ENCODE peak calls at places on chromosomes 7 and 10, in ten cellular contexts. One of them, this sample, is unnamed.

GRCh38 chr7:106807474-106807873 is 57.6 kb upstream of the PIK3CG start:
- DNase-seq in CD4-positive, alpha-beta memory T cell: no peak
- DNase-seq in hepatocyte: no peak
- DNase-seq in aorta: no peak
- DNase-seq in mucosa of gallbladder: no peak
- DNase-seq in GM04504: no peak
- DNase-seq in stomach: no peak
- DNase-seq in activated T-cell treated with anti-CD3 and anti-CD28 coated beads, Interleukin-2, amount 50 U/mL, for 48 hours: no peak
- DNase-seq in HuH-7.5: no peak
- DNase-seq in foreskin keratinocyte: no peak
- DNase-seq in this sample: no peak

GRCh38 chr10:63120554-63120953 is 12.6 kb upstream of the NRBF2 start:
- DNase-seq in stomach: no peak
- DNase-seq in CD4-positive, alpha-beta memory T cell: no peak
- DNase-seq in activated T-cell treated with anti-CD3 and anti-CD28 coated beads, Interleukin-2, amount 50 U/mL, for 48 hours: no peak
- DNase-seq in mucosa of gallbladder: no peak
- DNase-seq in aorta: no peak
- DNase-seq in GM04504: peak
- DNase-seq in HuH-7.5: no peak
- DNase-seq in hepatocyte: no peak
- DNase-seq in foreskin keratinocyte: no peak
- DNase-seq in this sample: no peak

GRCh38 chr10:97127960-97128850 is 57.6 kb downstream of the SLIT1 start:
- DNase-seq in aorta: no peak
- DNase-seq in mucosa of gallbladder: no peak
- DNase-seq in stomach: no peak
- DNase-seq in foreskin keratinocyte: no peak
- DNase-seq in CD4-positive, alpha-beta memory T cell: no peak
- DNase-seq in GM04504: no peak
- DNase-seq in hepatocyte: no peak
- DNase-seq in activated T-cell treated with anti-CD3 and anti-CD28 coated beads, Interleukin-2, amount 50 U/mL, for 48 hours: no peak
- DNase-seq in HuH-7.5: no peak
- DNase-seq in this sample: no peak

GRCh38 chr10:91520657-91521056 is 110.5 kb downstream of the HECTD2 start:
- DNase-seq in hepatocyte: no peak
- DNase-seq in activated T-cell treated with anti-CD3 and anti-CD28 coated beads, Interleukin-2, amount 50 U/mL, for 48 hours: no peak
- DNase-seq in HuH-7.5: no peak
- DNase-seq in mucosa of gallbladder: peak
- DNase-seq in GM04504: no peak
- DNase-seq in CD4-positive, alpha-beta memory T cell: no peak
- DNase-seq in foreskin keratinocyte: no peak
- DNase-seq in aorta: peak
- DNase-seq in stomach: no peak
- DNase-seq in this sample: peak

GRCh38 chr7:80623465-80624252 is 14.8 kb upstream of the CD36 start:
- DNase-seq in GM04504: no peak
- DNase-seq in hepatocyte: no peak
- DNase-seq in aorta: no peak
- DNase-seq in activated T-cell treated with anti-CD3 and anti-CD28 coated beads, Interleukin-2, amount 50 U/mL, for 48 hours: no peak
- DNase-seq in foreskin keratinocyte: no peak
- DNase-seq in mucosa of gallbladder: no peak
- DNase-seq in HuH-7.5: no peak
- DNase-seq in CD4-positive, alpha-beta memory T cell: no peak
- DNase-seq in stomach: no peak
- DNase-seq in this sample: peak

GRCh38 chr7:154656618-154657017 is 346.3 kb downstream of the PAXIP1 start:
- DNase-seq in HuH-7.5: no peak
- DNase-seq in mucosa of gallbladder: no peak
- DNase-seq in CD4-positive, alpha-beta memory T cell: no peak
- DNase-seq in activated T-cell treated with anti-CD3 and anti-CD28 coated beads, Interleukin-2, amount 50 U/mL, for 48 hours: no peak
- DNase-seq in foreskin keratinocyte: no peak
- DNase-seq in stomach: no peak
- DNase-seq in hepatocyte: no peak
- DNase-seq in GM04504: no peak
- DNase-seq in aorta: no peak
- DNase-seq in this sample: no peak

GRCh38 chr7:140230517-140230861 is 53.7 kb upstream of the KDM7A start:
- DNase-seq in CD4-positive, alpha-beta memory T cell: peak
- DNase-seq in HuH-7.5: no peak
- DNase-seq in foreskin keratinocyte: no peak
- DNase-seq in GM04504: no peak
- DNase-seq in activated T-cell treated with anti-CD3 and anti-CD28 coated beads, Interleukin-2, amount 50 U/mL, for 48 hours: peak
- DNase-seq in aorta: peak
- DNase-seq in mucosa of gallbladder: peak
- DNase-seq in hepatocyte: peak
- DNase-seq in stomach: peak
- DNase-seq in this sample: no peak

GRCh38 chr10:45004661-45005060 is 3.9 kb downstream of the ZNF22 start:
- DNase-seq in GM04504: no peak
- DNase-seq in stomach: no peak
- DNase-seq in CD4-positive, alpha-beta memory T cell: no peak
- DNase-seq in aorta: no peak
- DNase-seq in hepatocyte: no peak
- DNase-seq in HuH-7.5: no peak
- DNase-seq in mucosa of gallbladder: no peak
- DNase-seq in foreskin keratinocyte: no peak
- DNase-seq in activated T-cell treated with anti-CD3 and anti-CD28 coated beads, Interleukin-2, amount 50 U/mL, for 48 hours: no peak
- DNase-seq in this sample: no peak

GRCh38 chr7:3861941-3862340 is 560.9 kb downstream of the SDK1 start:
- DNase-seq in mucosa of gallbladder: peak
- DNase-seq in aorta: peak
- DNase-seq in foreskin keratinocyte: peak
- DNase-seq in stomach: no peak
- DNase-seq in activated T-cell treated with anti-CD3 and anti-CD28 coated beads, Interleukin-2, amount 50 U/mL, for 48 hours: no peak
- DNase-seq in HuH-7.5: no peak
- DNase-seq in GM04504: no peak
- DNase-seq in CD4-positive, alpha-beta memory T cell: no peak
- DNase-seq in hepatocyte: peak
- DNase-seq in this sample: peak

GRCh38 chr10:90591629-90592028 is 266.2 kb downstream of the HTR7 start:
- DNase-seq in activated T-cell treated with anti-CD3 and anti-CD28 coated beads, Interleukin-2, amount 50 U/mL, for 48 hours: no peak
- DNase-seq in GM04504: no peak
- DNase-seq in HuH-7.5: no peak
- DNase-seq in stomach: no peak
- DNase-seq in CD4-positive, alpha-beta memory T cell: no peak
- DNase-seq in foreskin keratinocyte: no peak
- DNase-seq in hepatocyte: no peak
- DNase-seq in aorta: no peak
- DNase-seq in mucosa of gallbladder: no peak
- DNase-seq in this sample: no peak

GRCh38 chr10:12353399-12354027 is 4.2 kb downstream of the CAMK1D start:
- DNase-seq in GM04504: no peak
- DNase-seq in mucosa of gallbladder: no peak
- DNase-seq in CD4-positive, alpha-beta memory T cell: no peak
- DNase-seq in aorta: no peak
- DNase-seq in foreskin keratinocyte: no peak
- DNase-seq in hepatocyte: no peak
- DNase-seq in stomach: no peak
- DNase-seq in HuH-7.5: no peak
- DNase-seq in activated T-cell treated with anti-CD3 and anti-CD28 coated beads, Interleukin-2, amount 50 U/mL, for 48 hours: peak
- DNase-seq in this sample: no peak

GRCh38 chr10:95650232-95650631 is 6.3 kb downstream of the ALDH18A1 start:
- DNase-seq in HuH-7.5: no peak
- DNase-seq in activated T-cell treated with anti-CD3 and anti-CD28 coated beads, Interleukin-2, amount 50 U/mL, for 48 hours: no peak
- DNase-seq in aorta: no peak
- DNase-seq in GM04504: no peak
- DNase-seq in stomach: no peak
- DNase-seq in mucosa of gallbladder: no peak
- DNase-seq in CD4-positive, alpha-beta memory T cell: no peak
- DNase-seq in foreskin keratinocyte: no peak
- DNase-seq in hepatocyte: no peak
- DNase-seq in this sample: no peak

GRCh38 chr7:24778543-24779282 is 21.4 kb upstream of the GSDME start:
- DNase-seq in CD4-positive, alpha-beta memory T cell: no peak
- DNase-seq in hepatocyte: no peak
- DNase-seq in mucosa of gallbladder: no peak
- DNase-seq in foreskin keratinocyte: no peak
- DNase-seq in aorta: peak
- DNase-seq in activated T-cell treated with anti-CD3 and anti-CD28 coated beads, Interleukin-2, amount 50 U/mL, for 48 hours: no peak
- DNase-seq in HuH-7.5: no peak
- DNase-seq in stomach: no peak
- DNase-seq in GM04504: peak
- DNase-seq in this sample: no peak